ENCODE peak calls at places on chromosomes 7 and 10, in ten cellular contexts. N, R, M, K, H, U, Z, F, V and W are unnamed samples.

GRCh38 chr10:33939892-33940291 is 605.4 kb upstream of the NRP1 start:
- DNase-seq in M (no peak), U (no peak), N (no peak), H (no peak), V (no peak), K (no peak), R (no peak), Z (no peak), F (no peak), W (no peak)

GRCh38 chr10:725786-726185 is 36.3 kb upstream of the DIP2C start:
- DNase-seq in R (no peak), M (no peak), K (no peak), F (no peak), Z (no peak), N (no peak), H (peak; percentile 47), U (no peak), V (no peak), W (no peak)

GRCh38 chr7:136045992-136046391 is 68.8 kb upstream of the MTPN start:
- DNase-seq in M (no peak), N (no peak), Z (no peak), V (no peak), F (no peak), R (no peak), K (no peak), U (no peak), H (no peak), W (no peak)

GRCh38 chr7:41045556-41046123 is 657.2 kb downstream of the INHBA start:
- DNase-seq in K (peak; percentile 88), V (no peak), U (no peak), F (peak; percentile 46), N (no peak), R (no peak), Z (no peak), M (no peak), H (no peak), W (no peak)

GRCh38 chr10:76031769-76032441 is 600.5 kb downstream of the LRMDA start:
- DNase-seq in K (no peak), F (no peak), M (no peak), V (no peak), H (no peak), R (no peak), N (no peak), Z (no peak), U (no peak), W (no peak)

GRCh38 chr7:96833701-96834453 is 124.2 kb upstream of the SEM1 start:
- DNase-seq in H (no peak), N (no peak), F (no peak), K (no peak), U (no peak), Z (no peak), M (no peak), V (no peak), R (no peak), W (no peak)

GRCh38 chr10:104339469-104340098 is 1.3 kb upstream of the ITPRIP start:
- DNase-seq in F (no peak), R (no peak), Z (no peak), H (peak; percentile 59), V (no peak), K (no peak), M (no peak), N (no peak), U (no peak), W (no peak)

GRCh38 chr10:18501610-18502009 is 149.8 kb downstream of the NSUN6 start:
- DNase-seq in V (no peak), N (no peak), F (no peak), K (no peak), M (no peak), H (no peak), R (no peak), Z (no peak), U (no peak), W (no peak)

GRCh38 chr10:84138478-84139125 is 707 bp upstream of the GHITM start:
- DNase-seq in Z (no peak), V (no peak), U (no peak), R (peak; percentile 23), F (peak; percentile 21), H (no peak), M (no peak), N (no peak), K (peak; percentile 15), W (no peak)

GRCh38 chr10:52314822-52315552 is 906 bp downstream of the DKK1 start:
- DNase-seq in Z (no peak), M (no peak), F (peak; percentile 33), U (no peak), N (no peak), K (no peak), R (no peak), H (peak; percentile 75), V (no peak), W (no peak)

GRCh38 chr10:125742465-125742864 is 23.0 kb downstream of the EDRF1 start:
- DNase-seq in U (no peak), V (no peak), K (no peak), N (no peak), H (peak; percentile 3), M (no peak), F (no peak), Z (no peak), R (no peak), W (no peak)

GRCh38 chr10:13079776-13080050 is 20.2 kb upstream of the OPTN start:
- DNase-seq in V (no peak), H (no peak), M (no peak), R (no peak), U (no peak), F (no peak), K (no peak), Z (no peak), N (no peak), W (no peak)

GRCh38 chr10:109780997-109781396 is 142.3 kb downstream of the XPNPEP1 start:
- DNase-seq in M (no peak), Z (no peak), R (no peak), F (no peak), U (no peak), V (no peak), K (no peak), N (no peak), H (no peak), W (no peak)

GRCh38 chr10:112524637-112525036 is 77.6 kb downstream of the VTI1A start:
- DNase-seq in R (no peak), M (no peak), U (no peak), V (no peak), K (no peak), F (no peak), Z (no peak), N (no peak), H (no peak), W (no peak)

GRCh38 chr10:74637685-74638084 is 188.7 kb upstream of the KAT6B start:
- DNase-seq in V (no peak), M (no peak), Z (no peak), U (no peak), F (no peak), N (no peak), R (no peak), H (no peak), K (no peak), W (no peak)

GRCh38 chr7:92953657-92954056 is 117.3 kb upstream of the CDK6 start:
- DNase-seq in F (no peak), U (no peak), H (no peak), N (no peak), V (no peak), K (no peak), Z (no peak), R (no peak), M (no peak), W (no peak)

GRCh38 chr10:79562135-79562756 is 2.0 kb upstream of the SFTPA2 start:
- DNase-seq in H (peak; percentile 44), N (peak; percentile 13), U (peak; percentile 53), K (peak; percentile 59), Z (peak; percentile 28), V (no peak), F (peak; percentile 71), R (peak; percentile 53), M (peak; percentile 80), W (peak; percentile 39)

GRCh38 chr7:100974021-100974420 is 4.7 kb downstream of the MUC12 start:
- DNase-seq in H (peak; percentile 43), M (no peak), V (no peak), R (no peak), Z (no peak), F (no peak), K (no peak), U (no peak), N (no peak), W (no peak)

GRCh38 chr7:21067216-21067615 is 280.5 kb upstream of the SP8 start:
- DNase-seq in Z (no peak), R (no peak), M (no peak), N (no peak), K (no peak), F (no peak), H (no peak), V (no peak), U (no peak), W (no peak)

GRCh38 chr7:121204537-121204936 is 124.3 kb upstream of the WNT16 start:
- DNase-seq in H (peak; percentile 75), N (no peak), V (no peak), R (no peak), M (no peak), Z (no peak), F (no peak), K (no peak), U (no peak), W (no peak)

GRCh38 chr10:52208394-52208793 is 105.7 kb upstream of the DKK1 start:
- DNase-seq in R (no peak), U (no peak), F (no peak), N (no peak), H (no peak), K (no peak), Z (no peak), M (no peak), V (no peak), W (no peak)